ENCODE peak calls at places on chromosomes 6 and 20, in nine cellular contexts. H is NCI-H2171 treated with DMSO at 0.1 percent for 48 hours; J is NCI-H446 treated with DMSO at 0.1 percent for 48 hours; L is dermis blood vessel endothelial cell; B is activated CD8-positive, alpha-beta memory T cell treated with anti-CD3 and anti-CD28 coated beads, Interleukin-2, amount 10 ng/mL, durations not matched to agents 7 days and 5 days; Z is NCI-H2081; O is NCI-H187; U is suprapubic skin; X is GF-D8. M is an unnamed sample.

GRCh38 chr6:52566853-52567279 is 10.0 kb downstream of the TRAM2 start:
- DNase-seq in H (no peak), J (no peak), L (no peak), B (no peak), Z (no peak), O (no peak), U (no peak), X (no peak), M (peak)

GRCh38 chr20:11849976-11850670 is 67.6 kb upstream of the BTBD3 start:
- DNase-seq in H (no peak), J (peak), L (no peak), B (no peak), Z (no peak), O (no peak), U (no peak), X (no peak), M (peak)

GRCh38 chr6:85674604-85675003 is 31.9 kb upstream of the SYNCRIP start:
- DNase-seq in H (no peak), J (no peak), L (no peak), B (no peak), Z (no peak), O (no peak), U (no peak), X (no peak), M (no peak)

GRCh38 chr6:76120302-76120701 is 47.8 kb upstream of the IMPG1 start:
- DNase-seq in H (no peak), J (no peak), L (no peak), B (no peak), Z (no peak), O (no peak), U (no peak), X (no peak), M (no peak)

GRCh38 chr20:38610521-38610920 is 8.9 kb downstream of the ARHGAP40 start:
- DNase-seq in H (no peak), J (no peak), L (no peak), B (no peak), Z (no peak), O (no peak), U (no peak), X (no peak), M (peak)

GRCh38 chr6:41706876-41707564 is 28.4 kb downstream of the TFEB start:
- DNase-seq in H (no peak), J (peak), L (peak), B (no peak), Z (no peak), O (no peak), U (no peak), X (no peak), M (peak)

GRCh38 chr6:56399250-56399671 is 151.9 kb upstream of the COL21A1 start:
- DNase-seq in H (no peak), J (no peak), L (no peak), B (no peak), Z (no peak), O (no peak), U (no peak), X (no peak), M (peak)

GRCh38 chr20:39165099-39165498 is 203.0 kb downstream of the DHX35 start:
- DNase-seq in H (no peak), J (no peak), L (no peak), B (no peak), Z (no peak), O (no peak), U (no peak), X (no peak), M (no peak)

GRCh38 chr6:84204011-84204410 is 23.4 kb downstream of the CEP162 start:
- DNase-seq in H (no peak), J (no peak), L (no peak), B (no peak), Z (no peak), O (no peak), U (no peak), X (no peak), M (no peak)

GRCh38 chr20:61185841-61186601 is 66.0 kb upstream of the CDH4 start:
- DNase-seq in H (no peak), J (no peak), L (peak), B (no peak), Z (no peak), O (no peak), U (no peak), X (no peak), M (peak)